ENCODE peak calls at places on chromosomes 4 and X, in nine cellular contexts. P is psoas muscle; Q is CD4-positive, alpha-beta T cell; Y is prostate gland; X is HCT116; W is SJSA1; Z is MG63; U is hepatocyte; J is lower lobe of right lung. G is an unnamed sample.

GRCh38 chr4:130359537-130359936 is 1263.6 kb downstream of the C4orf33 start:
- DNase-seq in W (no peak), X (peak; percentile 6), Y (no peak), U (no peak), J (no peak), P (no peak), Q (no peak), Z (no peak), G (peak; percentile 73)

GRCh38 chr4:62544428-62544827 is 1344.3 kb downstream of the ADGRL3 start:
- DNase-seq in Y (no peak), J (no peak), Z (no peak), Q (no peak), U (no peak), P (no peak), X (no peak), W (no peak), G (no peak)

GRCh38 chrX:103376979-103377324 is 614 bp downstream of the BEX3 start:
- DNase-seq in X (no peak), W (no peak), Q (no peak), U (peak; percentile 46), J (no peak), Y (no peak), P (no peak), Z (no peak), G (peak; percentile 43)

GRCh38 chrX:110224926-110225617 is 92.8 kb downstream of the AMMECR1 start:
- DNase-seq in P (no peak), Z (no peak), W (no peak), X (no peak), J (no peak), Y (no peak), Q (no peak), U (no peak), G (no peak)

GRCh38 chr4:44916406-44916805 is 190.1 kb upstream of the GNPDA2 start:
- DNase-seq in W (no peak), P (no peak), J (no peak), U (no peak), X (no peak), Y (no peak), Z (no peak), Q (no peak), G (no peak)

GRCh38 chr4:2423066-2423465 is 4.3 kb downstream of the CFAP99 start:
- DNase-seq in U (no peak), P (no peak), Z (no peak), X (no peak), Q (no peak), J (no peak), W (no peak), Y (no peak), G (no peak)

GRCh38 chr4:164734476-164734875 is 19.5 kb upstream of the SMIM31 start:
- DNase-seq in Z (no peak), Y (no peak), U (no peak), W (no peak), Q (no peak), X (no peak), J (no peak), P (no peak), G (no peak)

GRCh38 chr4:6504900-6505496 is 32.6 kb upstream of the PPP2R2C start:
- DNase-seq in W (no peak), U (no peak), Z (no peak), Y (no peak), X (no peak), Q (no peak), P (no peak), J (no peak), G (no peak)

GRCh38 chr4:37837446-37837845 is 11.0 kb downstream of the PGM2 start:
- DNase-seq in W (no peak), X (no peak), Q (no peak), Z (no peak), U (no peak), P (no peak), Y (no peak), J (no peak), G (peak; percentile 7)

GRCh38 chrX:9992061-9992460 is 24.9 kb downstream of the CLDN34 start:
- DNase-seq in Y (no peak), P (no peak), Z (no peak), X (no peak), W (no peak), J (no peak), U (no peak), Q (no peak), G (no peak)

GRCh38 chr4:168163106-168163505 is 70.8 kb downstream of the ANXA10 start:
- DNase-seq in J (no peak), Z (no peak), X (no peak), U (no peak), Y (no peak), W (no peak), P (no peak), Q (no peak), G (no peak)

GRCh38 chr4:1043658-1044468 is 32.4 kb downstream of the FGFRL1 start:
- DNase-seq in J (peak; percentile 78), Q (no peak), X (peak; percentile 93), Y (no peak), W (peak; percentile 97), P (peak; percentile 94), Z (peak; percentile 97), U (peak; percentile 96), G (peak; percentile 99)

GRCh38 chr4:173519130-173520101 is 10.6 kb downstream of the HAND2 start:
- DNase-seq in J (no peak), X (no peak), Z (no peak), P (no peak), U (peak; percentile 69), Y (no peak), Q (no peak), W (no peak), G (no peak)

GRCh38 chr4:173518419-173519102 is 11.5 kb downstream of the HAND2 start:
- DNase-seq in W (no peak), X (no peak), P (no peak), Y (no peak), Q (no peak), J (no peak), U (peak; percentile 36), Z (no peak), G (no peak)

GRCh38 chr4:173516621-173517612 is 13.1 kb downstream of the HAND2 start:
- DNase-seq in X (no peak), Q (no peak), P (no peak), Z (no peak), U (peak; percentile 52), Y (no peak), J (no peak), W (no peak), G (no peak)

GRCh38 chr4:173515458-173515857 is 14.6 kb downstream of the HAND2 start:
- DNase-seq in J (no peak), Y (no peak), W (no peak), X (no peak), P (no peak), Q (no peak), U (peak; percentile 2), Z (no peak), G (no peak)

GRCh38 chr4:173517781-173518371 is 12.2 kb downstream of the HAND2 start:
- DNase-seq in Q (no peak), J (no peak), U (peak; percentile 39), Y (no peak), X (no peak), Z (no peak), P (no peak), W (no peak), G (no peak)
- H3K9me3 ChIP-seq in Q (peaks cover 14% of the 10 kb centered on the region), J (no peaks in the 10 kb centered on the region), U (no peaks in the 10 kb centered on the region), Y (no peaks in the 10 kb centered on the region), X (no peaks in the 10 kb centered on the region), Z (no peaks in the 10 kb centered on the region), P (no peaks in the 10 kb centered on the region), W (peaks cover 2% of the 10 kb centered on the region), G (no peaks in the 10 kb centered on the region)

GRCh38 chrX:68910743-68911142 is 81.9 kb downstream of the EFNB1 start:
- DNase-seq in J (no peak), X (no peak), Y (no peak), Z (no peak), P (no peak), W (no peak), U (no peak), Q (no peak), G (no peak)
- H3K9me3 ChIP-seq in J (no peaks in the 10 kb centered on the region), X (no peaks in the 10 kb centered on the region), Y (no peaks in the 10 kb centered on the region), Z (no peaks in the 10 kb centered on the region), P (no peaks in the 10 kb centered on the region), W (no peaks in the 10 kb centered on the region), U (no peaks in the 10 kb centered on the region), Q (no peaks in the 10 kb centered on the region), G (no peaks in the 10 kb centered on the region)

GRCh38 chrX:8921615-8922014 is 112.3 kb downstream of the FAM9B start:
- DNase-seq in W (no peak), Y (no peak), Q (no peak), X (no peak), J (no peak), P (no peak), Z (no peak), U (no peak), G (no peak)

GRCh38 chrX:8927066-8927465 is 106.9 kb downstream of the FAM9B start:
- DNase-seq in Z (no peak), P (no peak), Y (no peak), Q (no peak), J (no peak), U (no peak), X (no peak), W (no peak), G (no peak)
- H3K9me3 ChIP-seq in Z (no peaks in the 10 kb centered on the region), P (no peaks in the 10 kb centered on the region), Y (no peaks in the 10 kb centered on the region), Q (no peaks in the 10 kb centered on the region), J (no peaks in the 10 kb centered on the region), U (no peaks in the 10 kb centered on the region), X (no peaks in the 10 kb centered on the region), W (no peaks in the 10 kb centered on the region), G (no peaks in the 10 kb centered on the region)

DNA sequence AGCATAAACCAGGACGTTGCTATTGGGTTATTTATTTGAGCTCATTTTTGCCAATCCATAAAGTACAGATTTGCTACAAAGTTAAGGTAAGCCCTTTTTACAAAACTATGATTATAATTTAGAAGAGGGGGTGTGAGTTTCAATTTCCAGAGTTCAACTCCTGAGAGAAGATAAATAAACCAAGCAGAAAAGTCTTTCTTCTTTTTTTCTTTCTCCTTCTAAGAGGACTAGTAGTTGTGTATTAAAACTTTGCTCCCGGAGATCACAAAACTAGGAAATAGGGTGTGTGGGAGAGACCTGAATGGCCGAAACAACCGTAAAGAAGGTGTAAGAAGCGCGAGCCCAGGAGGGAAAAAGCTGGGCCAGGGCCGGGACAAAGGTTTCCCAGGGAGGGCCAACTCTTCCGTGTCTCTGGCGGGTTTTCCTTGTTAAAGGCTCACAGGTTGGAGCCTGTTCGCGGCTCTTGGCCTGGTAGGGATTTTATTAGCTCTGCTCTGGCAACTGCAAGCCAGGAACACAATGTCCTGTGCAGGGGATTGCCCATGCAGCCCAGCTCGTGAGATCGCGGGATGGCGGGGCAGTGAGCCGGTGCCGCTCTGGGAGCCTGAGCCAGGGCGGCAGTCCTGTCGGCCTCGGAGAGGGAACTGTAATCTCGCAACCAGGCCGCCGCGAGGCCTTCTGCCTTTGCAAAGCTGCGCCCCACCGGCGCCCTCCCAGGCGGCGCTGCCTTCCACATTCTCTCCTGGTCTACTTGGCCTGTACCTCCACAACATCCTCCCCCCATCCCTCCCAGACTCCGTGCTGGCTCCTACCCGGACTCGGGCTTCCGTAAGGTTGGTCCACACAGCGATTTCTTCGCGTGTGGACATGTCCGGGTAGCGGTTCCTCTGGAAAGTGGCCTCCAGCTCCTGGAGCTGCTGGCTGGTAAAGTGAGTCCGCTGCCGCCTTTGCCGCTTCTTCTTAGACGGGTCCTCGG is 2.2 kb downstream of the PITX2 start:
- DNase-seq in W (no peak), Z (peak; percentile 53), U (peak; percentile 76), P (peak; percentile 66), X (no peak), J (no peak), Q (no peak), Y (peak; percentile 65), G (no peak)
- H3K9me3 ChIP-seq in W (no peaks in the 10 kb centered on the region), Z (no peaks in the 10 kb centered on the region), U (no peaks in the 10 kb centered on the region), P (no peaks in the 10 kb centered on the region), X (no peaks in the 10 kb centered on the region), J (no peaks in the 10 kb centered on the region), Q (peaks cover 21% of the 10 kb centered on the region), Y (no peaks in the 10 kb centered on the region), G (no peaks in the 10 kb centered on the region)